ENCODE peak calls at places on chromosomes 1 and 21, in nine cellular contexts. One of them, this sample, is unnamed.

GRCh38 chr1:244968431-244968830 is 104.1 kb upstream of the HNRNPU start:
- DNase-seq in breast epithelium: no peak
- DNase-seq in suprapubic skin: no peak
- DNase-seq in GM12891: no peak
- DNase-seq in H1: no peak
- DNase-seq in vagina: no peak
- DNase-seq in transverse colon: no peak
- DNase-seq in prostate gland: no peak
- DNase-seq in HCT116: no peak
- DNase-seq in this sample: no peak

GRCh38 chr1:2042830-2043773 is 7.1 kb upstream of the PRKCZ start:
- DNase-seq in breast epithelium: no peak
- DNase-seq in suprapubic skin: no peak
- DNase-seq in GM12891: no peak
- DNase-seq in H1: no peak
- DNase-seq in vagina: no peak
- DNase-seq in transverse colon: peak; percentile 57
- DNase-seq in prostate gland: no peak
- DNase-seq in HCT116: no peak
- DNase-seq in this sample: no peak

GRCh38 chr1:3863231-3863935 is 6.1 kb downstream of the DFFB start:
- DNase-seq in breast epithelium: no peak
- DNase-seq in suprapubic skin: no peak
- DNase-seq in GM12891: no peak
- DNase-seq in H1: no peak
- DNase-seq in vagina: no peak
- DNase-seq in transverse colon: no peak
- DNase-seq in prostate gland: no peak
- DNase-seq in HCT116: no peak
- DNase-seq in this sample: no peak

GRCh38 chr1:198935371-198935921 is 296.6 kb downstream of the PTPRC start:
- DNase-seq in breast epithelium: peak; percentile 56
- DNase-seq in suprapubic skin: peak; percentile 80
- DNase-seq in GM12891: no peak
- DNase-seq in H1: no peak
- DNase-seq in vagina: no peak
- DNase-seq in transverse colon: peak; percentile 65
- DNase-seq in prostate gland: peak; percentile 14
- DNase-seq in HCT116: peak; percentile 98
- DNase-seq in this sample: peak; percentile 74

GRCh38 chr1:52899445-52899894 is 22.1 kb downstream of the ECHDC2 start:
- DNase-seq in breast epithelium: no peak
- DNase-seq in suprapubic skin: no peak
- DNase-seq in GM12891: no peak
- DNase-seq in H1: no peak
- DNase-seq in vagina: no peak
- DNase-seq in transverse colon: no peak
- DNase-seq in prostate gland: no peak
- DNase-seq in HCT116: no peak
- DNase-seq in this sample: no peak

GRCh38 chr1:209405183-209405823 is 178.2 kb upstream of the CAMK1G start:
- DNase-seq in breast epithelium: no peak
- DNase-seq in suprapubic skin: no peak
- DNase-seq in GM12891: no peak
- DNase-seq in H1: no peak
- DNase-seq in vagina: no peak
- DNase-seq in transverse colon: no peak
- DNase-seq in prostate gland: no peak
- DNase-seq in HCT116: no peak
- DNase-seq in this sample: no peak

GRCh38 chr1:198416276-198416675 is 124.2 kb downstream of the ATP6V1G3 start:
- DNase-seq in breast epithelium: no peak
- DNase-seq in suprapubic skin: no peak
- DNase-seq in GM12891: no peak
- DNase-seq in H1: no peak
- DNase-seq in vagina: no peak
- DNase-seq in transverse colon: no peak
- DNase-seq in prostate gland: no peak
- DNase-seq in HCT116: no peak
- DNase-seq in this sample: no peak

GRCh38 chr1:101438359-101438758 is 201.5 kb downstream of the S1PR1 start:
- DNase-seq in breast epithelium: no peak
- DNase-seq in suprapubic skin: no peak
- DNase-seq in GM12891: no peak
- DNase-seq in H1: no peak
- DNase-seq in vagina: no peak
- DNase-seq in transverse colon: no peak
- DNase-seq in prostate gland: no peak
- DNase-seq in HCT116: no peak
- DNase-seq in this sample: no peak

GRCh38 chr1:79128726-79129125 is 122.2 kb upstream of the ADGRL4 start:
- DNase-seq in breast epithelium: no peak
- DNase-seq in suprapubic skin: no peak
- DNase-seq in GM12891: no peak
- DNase-seq in H1: no peak
- DNase-seq in vagina: no peak
- DNase-seq in transverse colon: no peak
- DNase-seq in prostate gland: no peak
- DNase-seq in HCT116: no peak
- DNase-seq in this sample: no peak

GRCh38 chr1:230515451-230516145 is 89.5 kb upstream of the PGBD5 start:
- DNase-seq in breast epithelium: no peak
- DNase-seq in suprapubic skin: no peak
- DNase-seq in GM12891: no peak
- DNase-seq in H1: peak; percentile 49
- DNase-seq in vagina: no peak
- DNase-seq in transverse colon: no peak
- DNase-seq in prostate gland: no peak
- DNase-seq in HCT116: no peak
- DNase-seq in this sample: no peak

GRCh38 chr1:48017716-48018115 is 20.5 kb upstream of the TRABD2B start:
- DNase-seq in breast epithelium: no peak
- DNase-seq in suprapubic skin: no peak
- DNase-seq in GM12891: no peak
- DNase-seq in H1: no peak
- DNase-seq in vagina: no peak
- DNase-seq in transverse colon: no peak
- DNase-seq in prostate gland: no peak
- DNase-seq in HCT116: no peak
- DNase-seq in this sample: no peak

GRCh38 chr1:112762541-112763141 is 47.5 kb upstream of the PPM1J start:
- DNase-seq in breast epithelium: no peak
- DNase-seq in suprapubic skin: peak; percentile 40
- DNase-seq in GM12891: no peak
- DNase-seq in H1: no peak
- DNase-seq in vagina: no peak
- DNase-seq in transverse colon: peak; percentile 7
- DNase-seq in prostate gland: peak; percentile 65
- DNase-seq in HCT116: no peak
- DNase-seq in this sample: no peak

GRCh38 chr1:246617768-246618167 is 51.5 kb downstream of the CNST start:
- DNase-seq in breast epithelium: no peak
- DNase-seq in suprapubic skin: no peak
- DNase-seq in GM12891: no peak
- DNase-seq in H1: no peak
- DNase-seq in vagina: no peak
- DNase-seq in transverse colon: no peak
- DNase-seq in prostate gland: peak; percentile 53
- DNase-seq in HCT116: no peak
- DNase-seq in this sample: no peak
- TF ChIP-seq POLR2AphosphoS5 in breast epithelium: no peak
- TF ChIP-seq POLR2AphosphoS5 in suprapubic skin: no peak
- TF ChIP-seq POLR2AphosphoS5 in GM12891: no peak
- TF ChIP-seq POLR2AphosphoS5 in H1: no peak
- TF ChIP-seq POLR2AphosphoS5 in vagina: no peak
- TF ChIP-seq POLR2AphosphoS5 in transverse colon: no peak
- TF ChIP-seq POLR2AphosphoS5 in prostate gland: peak; percentile 84
- TF ChIP-seq POLR2AphosphoS5 in HCT116: no peak
- TF ChIP-seq POLR2AphosphoS5 in this sample: peak; percentile 17

GRCh38 chr21:34875830-34876229 is 173.3 kb downstream of the RUNX1 start:
- DNase-seq in breast epithelium: no peak
- DNase-seq in suprapubic skin: no peak
- DNase-seq in GM12891: no peak
- DNase-seq in H1: no peak
- DNase-seq in vagina: no peak
- DNase-seq in transverse colon: no peak
- DNase-seq in prostate gland: no peak
- DNase-seq in HCT116: no peak
- DNase-seq in this sample: no peak
- TF ChIP-seq POLR2A in breast epithelium: no peak
- TF ChIP-seq POLR2A in suprapubic skin: no peak
- TF ChIP-seq POLR2A in GM12891: no peak
- TF ChIP-seq POLR2A in H1: no peak
- TF ChIP-seq POLR2A in vagina: no peak
- TF ChIP-seq POLR2A in transverse colon: no peak
- TF ChIP-seq POLR2A in prostate gland: no peak
- TF ChIP-seq POLR2A in HCT116: no peak
- TF ChIP-seq POLR2A in this sample: no peak

GRCh38 chr1:38291906-38292521 is 245.4 kb upstream of the POU3F1 start:
- DNase-seq in breast epithelium: no peak
- DNase-seq in suprapubic skin: no peak
- DNase-seq in GM12891: no peak
- DNase-seq in H1: peak; percentile 66
- DNase-seq in vagina: no peak
- DNase-seq in transverse colon: no peak
- DNase-seq in prostate gland: no peak
- DNase-seq in HCT116: no peak
- DNase-seq in this sample: no peak
- TF ChIP-seq POLR2AphosphoS5 in breast epithelium: no peak
- TF ChIP-seq POLR2AphosphoS5 in suprapubic skin: no peak
- TF ChIP-seq POLR2AphosphoS5 in GM12891: no peak
- TF ChIP-seq POLR2AphosphoS5 in H1: no peak
- TF ChIP-seq POLR2AphosphoS5 in vagina: no peak
- TF ChIP-seq POLR2AphosphoS5 in transverse colon: no peak
- TF ChIP-seq POLR2AphosphoS5 in prostate gland: no peak
- TF ChIP-seq POLR2AphosphoS5 in HCT116: no peak
- TF ChIP-seq POLR2AphosphoS5 in this sample: no peak

GRCh38 chr1:246695136-246695535 is 29.1 kb upstream of the SCCPDH start:
- DNase-seq in breast epithelium: no peak
- DNase-seq in suprapubic skin: no peak
- DNase-seq in GM12891: no peak
- DNase-seq in H1: no peak
- DNase-seq in vagina: no peak
- DNase-seq in transverse colon: no peak
- DNase-seq in prostate gland: no peak
- DNase-seq in HCT116: no peak
- DNase-seq in this sample: no peak

GRCh38 chr1:246703581-246703980 is 20.6 kb upstream of the SCCPDH start:
- DNase-seq in breast epithelium: peak; percentile 66
- DNase-seq in suprapubic skin: no peak
- DNase-seq in GM12891: no peak
- DNase-seq in H1: no peak
- DNase-seq in vagina: no peak
- DNase-seq in transverse colon: peak; percentile 69
- DNase-seq in prostate gland: no peak
- DNase-seq in HCT116: no peak
- DNase-seq in this sample: no peak

GRCh38 chr1:246698466-246699094 is 25.6 kb upstream of the SCCPDH start:
- DNase-seq in breast epithelium: no peak
- DNase-seq in suprapubic skin: peak; percentile 63
- DNase-seq in GM12891: no peak
- DNase-seq in H1: no peak
- DNase-seq in vagina: no peak
- DNase-seq in transverse colon: no peak
- DNase-seq in prostate gland: no peak
- DNase-seq in HCT116: no peak
- DNase-seq in this sample: no peak

GRCh38 chr1:246695666-246696065 is 28.5 kb upstream of the SCCPDH start:
- DNase-seq in breast epithelium: no peak
- DNase-seq in suprapubic skin: peak; percentile 58
- DNase-seq in GM12891: no peak
- DNase-seq in H1: no peak
- DNase-seq in vagina: no peak
- DNase-seq in transverse colon: no peak
- DNase-seq in prostate gland: no peak
- DNase-seq in HCT116: no peak
- DNase-seq in this sample: no peak

DNA sequence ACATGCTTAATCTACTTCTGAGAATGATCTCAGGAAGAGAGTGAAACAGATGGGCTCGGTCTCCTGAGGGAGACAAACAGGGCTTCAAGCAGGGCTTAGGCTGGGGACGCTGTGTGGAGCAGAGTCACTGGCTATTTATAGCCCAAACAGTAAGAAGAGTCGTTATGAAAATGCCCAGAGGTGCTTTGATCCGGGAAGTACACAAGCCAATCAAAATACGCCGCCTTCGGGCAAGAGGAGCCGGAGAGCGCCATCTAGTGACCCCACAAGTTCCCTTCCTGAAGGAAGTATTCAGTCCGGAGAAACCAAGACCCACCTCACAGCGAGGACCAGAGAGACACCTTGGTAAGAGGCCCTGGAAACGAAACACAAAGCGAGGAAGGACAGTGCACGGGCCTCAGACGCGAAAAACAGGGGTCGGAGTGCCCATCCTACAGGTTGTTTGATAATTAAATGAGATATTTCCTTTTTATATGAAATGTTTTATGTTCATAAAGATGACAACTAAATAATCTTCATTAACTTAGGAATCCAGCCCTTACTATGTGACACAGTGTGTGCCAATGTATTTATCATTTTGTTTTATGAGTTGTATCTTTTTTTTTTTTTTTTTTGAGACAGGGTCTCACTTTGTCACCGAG is 25.0 kb upstream of the SCCPDH start:
- DNase-seq in breast epithelium: peak; percentile 78
- DNase-seq in suprapubic skin: peak; percentile 89
- DNase-seq in GM12891: peak; percentile 76
- DNase-seq in H1: peak; percentile 81
- DNase-seq in vagina: no peak
- DNase-seq in transverse colon: peak; percentile 93
- DNase-seq in prostate gland: peak; percentile 84
- DNase-seq in HCT116: peak; percentile 85
- DNase-seq in this sample: peak; percentile 95
- TF ChIP-seq POLR2A in breast epithelium: no peak
- TF ChIP-seq POLR2A in suprapubic skin: no peak
- TF ChIP-seq POLR2A in GM12891: no peak
- TF ChIP-seq POLR2A in H1: no peak
- TF ChIP-seq POLR2A in vagina: no peak
- TF ChIP-seq POLR2A in transverse colon: no peak
- TF ChIP-seq POLR2A in prostate gland: no peak
- TF ChIP-seq POLR2A in HCT116: no peak
- TF ChIP-seq POLR2A in this sample: no peak